ENCODE peak calls at places on chromosomes 2 and 18, in seven cellular contexts. S is heart left ventricle; T is fibroblast of lung; H is mammary epithelial cell; N is ascending aorta; V is HCT116; L is CD8-positive, alpha-beta T cell. D is an unnamed sample. For H3K27me3, the result is how much of the 10 kb centered on the place peaks cover.

GRCh38 chr2:74439373-74440004 is 2.2 kb downstream of the RTKN start:
- DNase-seq in V (no peak), S (peak), L (no peak), H (no peak), T (no peak), N (no peak), D (no peak)

GRCh38 chr2:207330912-207331311 is 165.2 kb upstream of the KLF7 start:
- DNase-seq in H (peak), N (no peak), L (no peak), S (peak), V (peak), T (peak), D (no peak)

GRCh38 chr2:19319698-19320097 is 38.7 kb downstream of the OSR1 start:
- DNase-seq in V (no peak), H (no peak), S (no peak), N (no peak), T (no peak), L (no peak), D (no peak)

GRCh38 chr2:20617892-20618467 is 32.9 kb downstream of the HS1BP3 start:
- DNase-seq in H (peak), T (peak), N (peak), L (no peak), V (peak), S (peak), D (peak)

GRCh38 chr2:31170071-31170698 is 31.9 kb upstream of the GALNT14 start:
- DNase-seq in N (no peak), H (peak), S (peak), T (peak), V (peak), L (peak), D (no peak)

GRCh38 chr2:84212611-84213314 is 246.3 kb downstream of the SUCLG1 start:
- DNase-seq in H (no peak), T (no peak), V (no peak), N (no peak), S (no peak), L (no peak), D (no peak)

GRCh38 chr2:208488668-208489564 is 82.3 kb downstream of the PTH2R start:
- DNase-seq in N (no peak), H (no peak), T (no peak), L (no peak), S (no peak), V (no peak), D (no peak)

GRCh38 chr18:77067315-77068061 is 65.1 kb downstream of the MBP start:
- DNase-seq in N (peak), L (peak), S (peak), H (peak), T (peak), V (peak), D (no peak)

GRCh38 chr2:152584301-152584700 is 133.0 kb downstream of the PRPF40A start:
- DNase-seq in N (no peak), V (no peak), S (no peak), L (no peak), T (no peak), H (no peak), D (no peak)

GRCh38 chr18:58831610-58832009 is 33.1 kb upstream of the ZNF532 start:
- DNase-seq in S (no peak), V (no peak), H (peak), N (no peak), L (no peak), T (peak), D (no peak)

GRCh38 chr18:79454034-79454735 is 58.5 kb downstream of the NFATC1 start:
- DNase-seq in T (no peak), L (no peak), H (no peak), V (no peak), S (peak), N (no peak), D (no peak)

GRCh38 chr2:39120521-39120770 is 405 bp downstream of the SOS1 start:
- DNase-seq in T (no peak), N (no peak), H (no peak), S (no peak), V (no peak), L (no peak), D (no peak)

GRCh38 chr2:41937921-41938708 is 109.7 kb upstream of the PKDCC start:
- DNase-seq in H (no peak), T (no peak), L (no peak), S (peak), N (no peak), V (no peak), D (no peak)

GRCh38 chr2:216372761-216373291 is 543 bp upstream of the MARCHF4 start:
- DNase-seq in N (no peak), T (peak), S (no peak), L (no peak), H (peak), V (no peak), D (no peak)

GRCh38 chr18:72174972-72175649 is 369.0 kb downstream of the CBLN2 start:
- DNase-seq in V (no peak), N (no peak), L (no peak), S (no peak), T (no peak), H (no peak), D (no peak)

GRCh38 chr2:73292316-73292905 is 937 bp downstream of the EGR4 start:
- DNase-seq in S (no peak), V (no peak), N (no peak), T (no peak), L (no peak), H (no peak), D (no peak)

GRCh38 chr2:18436408-18437077 is 123.9 kb downstream of the RDH14 start:
- DNase-seq in L (no peak), S (no peak), N (no peak), H (no peak), V (no peak), T (no peak), D (no peak)

GRCh38 chr2:85995648-85996529 is 107.1 kb upstream of the ST3GAL5 start:
- DNase-seq in N (no peak), S (no peak), H (no peak), L (peak), V (no peak), T (no peak), D (no peak)
- H3K27ac ChIP-seq in N (peak), S (no peak), H (no peak), L (no peak), V (no peak), T (no peak), D (peak)

GRCh38 chr2:183040604-183041003 is 2.3 kb upstream of the NCKAP1 start:
- DNase-seq in S (no peak), L (no peak), N (no peak), T (no peak), H (no peak), V (no peak), D (no peak)
- H3K27me3 ChIP-seq in S (under half), L (under half), N (under half), T (under half), H (under half), V (under half), D (under half)

GRCh38 chr2:230067990-230068657 is 600 bp downstream of the SLC16A14 start:
- DNase-seq in S (peak), L (peak), T (peak), V (no peak), N (no peak), H (peak), D (no peak)
- TF ChIP-seq CTCF in S (no peak), L (peak), T (no peak), V (no peak), N (no peak), H (no peak), D (no peak)

GRCh38 chr18:44840053-44840826 is 159.6 kb downstream of the SETBP1 start:
- DNase-seq in V (no peak), H (no peak), L (no peak), T (peak), N (no peak), S (no peak), D (no peak)
- H3K27ac ChIP-seq in V (no peak), H (no peak), L (no peak), T (no peak), N (no peak), S (no peak), D (no peak)

DNA sequence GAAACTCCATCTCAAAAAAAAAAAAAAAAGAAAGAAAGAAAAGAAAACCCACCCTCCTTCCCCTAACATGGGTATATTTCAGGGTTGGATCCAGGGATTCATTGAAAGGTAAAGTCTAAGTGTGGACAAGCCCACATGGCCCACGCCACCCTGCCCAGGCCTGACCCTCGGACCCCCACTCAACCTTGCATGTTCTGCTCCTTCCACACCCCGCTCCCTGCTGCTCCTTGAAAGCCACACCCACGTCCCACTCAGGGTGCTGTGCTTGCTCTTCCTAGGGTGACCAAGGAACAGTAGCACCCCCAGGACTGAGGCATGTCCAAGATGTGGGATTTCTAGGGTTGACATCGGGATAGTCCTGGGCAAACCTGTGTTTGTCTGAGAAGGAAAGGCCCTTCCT is 172.7 kb upstream of the MYCN start:
- DNase-seq in N (no peak), H (no peak), V (no peak), L (no peak), S (no peak), T (no peak), D (no peak)
- H3K27me3 ChIP-seq in N (under half), H (under half), V (under half), L (under half), S (under half), T (under half), D (under half)

GRCh38 chr2:189762551-189763298 is at the start of gene OSGEPL1:
- DNase-seq in V (peak), N (peak), L (peak), T (peak), H (peak), S (peak), D (peak)
- TF ChIP-seq CTCF in V (peak), N (peak), L (peak), T (peak), H (peak), S (peak), D (peak)

GRCh38 chr2:43313642-43314017 is 87.2 kb upstream of the ZFP36L2 start:
- DNase-seq in L (no peak), H (no peak), S (no peak), N (no peak), T (no peak), V (no peak), D (no peak)
- H3K27ac ChIP-seq in L (no peak), H (no peak), S (peak), N (peak), T (no peak), V (peak), D (peak)

GRCh38 chr2:181459646-181460045 is 2.5 kb downstream of the ITGA4 start:
- DNase-seq in N (no peak), H (no peak), L (no peak), S (no peak), V (no peak), T (peak), D (no peak)
- H3K27me3 ChIP-seq in N (under half), H (under half), L (under half), S (under half), V (under half), T (under half), D (under half)

DNA sequence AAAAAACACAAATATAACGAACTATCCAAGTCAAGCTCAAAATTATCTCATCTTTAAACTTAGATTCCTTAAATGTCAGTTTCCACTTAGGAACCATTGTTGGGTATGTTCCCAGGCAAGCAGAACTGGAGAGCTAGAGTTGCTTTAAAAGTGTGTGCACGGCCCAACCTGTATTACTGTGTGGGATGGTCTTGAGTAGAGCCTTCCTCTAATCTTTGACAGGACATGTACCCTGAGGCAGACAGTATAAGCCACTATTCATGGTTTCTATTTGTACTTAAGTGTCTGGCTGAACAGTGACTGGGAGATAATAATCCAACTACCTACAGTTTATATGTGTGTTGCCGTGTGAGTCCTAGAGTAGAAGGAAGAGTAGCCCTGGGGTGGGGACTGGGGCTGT is 239.7 kb downstream of the GPD2 start:
- DNase-seq in T (no peak), H (no peak), S (no peak), L (no peak), N (no peak), V (no peak), D (no peak)
- TF ChIP-seq CTCF in T (no peak), H (no peak), S (no peak), L (no peak), N (no peak), V (no peak), D (no peak)

GRCh38 chr2:2253139-2254016 is 77.7 kb downstream of the MYT1L start:
- DNase-seq in V (no peak), H (no peak), T (no peak), L (no peak), S (no peak), N (no peak), D (no peak)

GRCh38 chr2:2256011-2256410 is 75.1 kb downstream of the MYT1L start:
- DNase-seq in N (no peak), S (no peak), L (no peak), H (no peak), T (no peak), V (no peak), D (no peak)

GRCh38 chr2:2254206-2254605 is 76.9 kb downstream of the MYT1L start:
- DNase-seq in V (no peak), T (no peak), L (no peak), S (no peak), N (no peak), H (no peak), D (no peak)

GRCh38 chr2:2252179-2252578 is 78.9 kb downstream of the MYT1L start:
- DNase-seq in T (no peak), H (no peak), L (no peak), V (no peak), S (no peak), N (no peak), D (no peak)

DNA sequence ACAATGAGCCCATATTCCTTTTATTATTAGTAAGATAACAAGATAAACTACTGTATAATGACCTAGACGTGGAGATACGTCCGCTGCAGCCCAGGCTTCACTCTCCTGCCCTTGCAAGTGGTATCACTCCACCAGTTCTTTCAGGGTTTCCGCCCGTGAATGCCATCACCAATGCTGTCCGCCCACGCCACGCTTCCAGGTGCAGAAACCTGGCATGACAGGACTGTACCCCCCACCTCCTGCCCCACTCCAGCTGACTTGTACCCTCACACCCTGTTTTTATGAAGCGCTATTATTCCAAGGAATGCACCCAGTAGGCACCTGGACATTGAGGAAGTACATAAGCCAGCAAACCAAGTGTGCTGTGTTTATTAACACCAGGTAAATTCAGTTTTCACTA is 79.8 kb downstream of the MYT1L start:
- DNase-seq in L (no peak), T (no peak), S (no peak), H (no peak), N (no peak), V (no peak), D (no peak)
- H3K27ac ChIP-seq in L (no peak), T (no peak), S (no peak), H (no peak), N (no peak), V (no peak), D (no peak)

D was measured in esophagus squamous epithelium.